ENCODE peak calls at places on chromosomes 6 and 20, in six cellular contexts. One of them, this sample, is unnamed.

GRCh38 chr6:4313044-4313686 is 177.8 kb upstream of the ECI2 start:
- DNase-seq in effector memory CD4-positive, alpha-beta T cell: no peak
- DNase-seq in stimulated activated CD8-positive, alpha-beta memory T cell treated with anti-CD3 and anti-CD28 coated beads, Interleukin-4, amount 100 ng/mL, for 4 hours: no peak
- DNase-seq in HuH-7.5: no peak
- DNase-seq in CD8-positive, alpha-beta T cell: no peak
- DNase-seq in osteocyte: peak; percentile 89
- DNase-seq in this sample: no peak

GRCh38 chr6:48893048-48893447 is 570.0 kb downstream of the MMUT start:
- DNase-seq in effector memory CD4-positive, alpha-beta T cell: no peak
- DNase-seq in stimulated activated CD8-positive, alpha-beta memory T cell treated with anti-CD3 and anti-CD28 coated beads, Interleukin-4, amount 100 ng/mL, for 4 hours: no peak
- DNase-seq in HuH-7.5: no peak
- DNase-seq in CD8-positive, alpha-beta T cell: no peak
- DNase-seq in osteocyte: no peak
- DNase-seq in this sample: no peak

GRCh38 chr6:123747515-123747914 is 56.1 kb upstream of the NKAIN2 start:
- DNase-seq in effector memory CD4-positive, alpha-beta T cell: no peak
- DNase-seq in stimulated activated CD8-positive, alpha-beta memory T cell treated with anti-CD3 and anti-CD28 coated beads, Interleukin-4, amount 100 ng/mL, for 4 hours: no peak
- DNase-seq in HuH-7.5: no peak
- DNase-seq in CD8-positive, alpha-beta T cell: no peak
- DNase-seq in osteocyte: no peak
- DNase-seq in this sample: no peak

GRCh38 chr20:10110151-10110550 is 75.4 kb downstream of the ANKEF1 start:
- DNase-seq in effector memory CD4-positive, alpha-beta T cell: no peak
- DNase-seq in stimulated activated CD8-positive, alpha-beta memory T cell treated with anti-CD3 and anti-CD28 coated beads, Interleukin-4, amount 100 ng/mL, for 4 hours: no peak
- DNase-seq in HuH-7.5: no peak
- DNase-seq in CD8-positive, alpha-beta T cell: no peak
- DNase-seq in osteocyte: no peak
- DNase-seq in this sample: no peak

GRCh38 chr20:37703338-37703660 is 9.5 kb downstream of the CTNNBL1 start:
- DNase-seq in effector memory CD4-positive, alpha-beta T cell: no peak
- DNase-seq in stimulated activated CD8-positive, alpha-beta memory T cell treated with anti-CD3 and anti-CD28 coated beads, Interleukin-4, amount 100 ng/mL, for 4 hours: no peak
- DNase-seq in HuH-7.5: no peak
- DNase-seq in CD8-positive, alpha-beta T cell: no peak
- DNase-seq in osteocyte: no peak
- DNase-seq in this sample: no peak

GRCh38 chr6:3422457-3422816 is 34.4 kb downstream of the SLC22A23 start:
- DNase-seq in effector memory CD4-positive, alpha-beta T cell: no peak
- DNase-seq in stimulated activated CD8-positive, alpha-beta memory T cell treated with anti-CD3 and anti-CD28 coated beads, Interleukin-4, amount 100 ng/mL, for 4 hours: no peak
- DNase-seq in HuH-7.5: no peak
- DNase-seq in CD8-positive, alpha-beta T cell: no peak
- DNase-seq in osteocyte: no peak
- DNase-seq in this sample: no peak

GRCh38 chr6:17902953-17903352 is 84.5 kb downstream of the KIF13A start:
- DNase-seq in effector memory CD4-positive, alpha-beta T cell: no peak
- DNase-seq in stimulated activated CD8-positive, alpha-beta memory T cell treated with anti-CD3 and anti-CD28 coated beads, Interleukin-4, amount 100 ng/mL, for 4 hours: no peak
- DNase-seq in HuH-7.5: no peak
- DNase-seq in CD8-positive, alpha-beta T cell: no peak
- DNase-seq in osteocyte: no peak
- DNase-seq in this sample: no peak

GRCh38 chr20:17949899-17950298 is 18.7 kb downstream of the SNX5 start:
- DNase-seq in effector memory CD4-positive, alpha-beta T cell: no peak
- DNase-seq in stimulated activated CD8-positive, alpha-beta memory T cell treated with anti-CD3 and anti-CD28 coated beads, Interleukin-4, amount 100 ng/mL, for 4 hours: no peak
- DNase-seq in HuH-7.5: no peak
- DNase-seq in CD8-positive, alpha-beta T cell: no peak
- DNase-seq in osteocyte: no peak
- DNase-seq in this sample: no peak